ENCODE peak calls at places on chromosomes 11 and 22, in five cellular contexts. D, P, Y, B and U are unnamed samples.

GRCh38 chr11:74321487-74322188 is 10.2 kb upstream of the P4HA3 start:
- DNase-seq in D (peak; percentile 38), P (peak; percentile 8), Y (no peak), B (no peak), U (peak; percentile 41)

GRCh38 chr22:22616636-22617035 is 27.8 kb upstream of the GGTLC2 start:
- DNase-seq in D (no peak), P (no peak), Y (no peak), B (no peak), U (no peak)

GRCh38 chr22:31119026-31119717 is 3.6 kb upstream of the INPP5J start:
- DNase-seq in D (no peak), P (no peak), Y (no peak), B (no peak), U (no peak)

GRCh38 chr11:125270711-125271110 is 106.2 kb downstream of the PKNOX2 start:
- DNase-seq in D (no peak), P (no peak), Y (no peak), B (no peak), U (no peak)

GRCh38 chr22:27937453-27937852 is 18.4 kb upstream of the PITPNB start:
- DNase-seq in D (no peak), P (no peak), Y (no peak), B (no peak), U (no peak)

GRCh38 chr11:12232819-12233601 is 122.6 kb downstream of the MICAL2 start:
- DNase-seq in D (no peak), P (no peak), Y (no peak), B (no peak), U (no peak)

GRCh38 chr11:120645639-120646038 is 134.1 kb downstream of the GRIK4 start:
- DNase-seq in D (no peak), P (no peak), Y (no peak), B (no peak), U (no peak)

GRCh38 chr22:38881464-38881871 is 9.5 kb upstream of the CBX6 start:
- DNase-seq in D (no peak), P (peak; percentile 90), Y (no peak), B (no peak), U (no peak)

GRCh38 chr11:1763336-1763795 is 361 bp downstream of the CTSD start:
- DNase-seq in D (no peak), P (no peak), Y (no peak), B (no peak), U (peak; percentile 31)

GRCh38 chr22:23984430-23984829 is 4.5 kb downstream of the GSTT2 start:
- DNase-seq in D (no peak), P (no peak), Y (no peak), B (no peak), U (no peak)
- TF ChIP-seq CTCF in D (peak; percentile 28), P (no peak), Y (peak; percentile 60), B (no peak), U (no peak)

DNA sequence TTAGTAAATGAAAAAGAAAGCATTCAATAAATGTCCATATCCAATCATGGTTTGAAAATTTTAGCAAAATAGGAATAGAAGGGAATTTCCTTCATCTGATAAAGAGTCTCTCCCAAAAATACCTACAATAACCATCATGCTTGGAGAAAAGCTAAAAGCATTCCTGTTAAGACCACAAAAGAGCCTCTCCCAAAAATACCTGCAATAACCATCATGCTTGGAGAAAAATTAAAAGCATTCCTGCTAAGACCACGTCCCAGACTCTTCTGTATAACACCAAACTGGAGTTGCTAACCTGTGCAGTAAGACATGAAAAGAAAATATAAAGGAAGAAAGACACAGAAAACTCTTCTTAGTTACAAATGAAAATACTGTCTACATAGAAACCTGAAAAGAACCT is 69.4 kb downstream of the LINC01488 start:
- DNase-seq in D (no peak), P (no peak), Y (no peak), B (no peak), U (no peak)
- TF ChIP-seq CTCF in D (no peak), P (no peak), Y (no peak), B (no peak), U (no peak)

DNA sequence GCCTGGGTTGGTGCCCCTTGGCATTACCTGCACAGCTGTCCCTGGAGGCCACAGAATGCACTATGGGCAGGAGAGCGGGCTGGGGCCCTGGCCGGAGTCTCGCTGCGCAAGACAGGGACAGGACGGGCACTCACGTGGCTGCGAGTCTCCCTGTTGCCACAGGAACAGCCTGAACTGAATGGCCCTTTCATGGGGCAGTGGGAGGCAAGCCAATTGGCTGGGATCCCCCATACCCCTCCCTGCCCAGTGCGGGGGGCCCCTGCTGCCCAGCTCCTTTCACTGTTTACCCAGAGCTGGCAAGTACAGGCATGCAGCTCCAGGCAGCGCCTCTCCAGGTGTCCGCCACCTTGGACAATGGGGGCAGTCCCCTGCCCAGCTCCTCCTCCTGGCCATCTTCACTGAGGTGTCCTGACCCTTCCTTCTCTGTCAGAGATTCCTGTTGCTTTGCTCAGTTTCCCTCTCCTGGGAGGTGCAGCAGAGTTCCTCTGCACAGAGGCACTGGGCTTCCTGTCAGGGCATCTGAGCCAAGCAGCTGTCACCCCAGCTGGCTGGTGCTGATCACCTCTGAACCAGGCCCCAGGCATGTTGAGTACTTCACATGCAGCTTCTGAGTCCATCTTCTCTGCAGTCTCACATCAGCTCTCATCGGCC is 5.2 kb downstream of the USP2 start:
- DNase-seq in D (no peak), P (peak; percentile 4), Y (no peak), B (no peak), U (no peak)
- TF ChIP-seq CTCF in D (no peak), P (no peak), Y (no peak), B (no peak), U (no peak)

DNA sequence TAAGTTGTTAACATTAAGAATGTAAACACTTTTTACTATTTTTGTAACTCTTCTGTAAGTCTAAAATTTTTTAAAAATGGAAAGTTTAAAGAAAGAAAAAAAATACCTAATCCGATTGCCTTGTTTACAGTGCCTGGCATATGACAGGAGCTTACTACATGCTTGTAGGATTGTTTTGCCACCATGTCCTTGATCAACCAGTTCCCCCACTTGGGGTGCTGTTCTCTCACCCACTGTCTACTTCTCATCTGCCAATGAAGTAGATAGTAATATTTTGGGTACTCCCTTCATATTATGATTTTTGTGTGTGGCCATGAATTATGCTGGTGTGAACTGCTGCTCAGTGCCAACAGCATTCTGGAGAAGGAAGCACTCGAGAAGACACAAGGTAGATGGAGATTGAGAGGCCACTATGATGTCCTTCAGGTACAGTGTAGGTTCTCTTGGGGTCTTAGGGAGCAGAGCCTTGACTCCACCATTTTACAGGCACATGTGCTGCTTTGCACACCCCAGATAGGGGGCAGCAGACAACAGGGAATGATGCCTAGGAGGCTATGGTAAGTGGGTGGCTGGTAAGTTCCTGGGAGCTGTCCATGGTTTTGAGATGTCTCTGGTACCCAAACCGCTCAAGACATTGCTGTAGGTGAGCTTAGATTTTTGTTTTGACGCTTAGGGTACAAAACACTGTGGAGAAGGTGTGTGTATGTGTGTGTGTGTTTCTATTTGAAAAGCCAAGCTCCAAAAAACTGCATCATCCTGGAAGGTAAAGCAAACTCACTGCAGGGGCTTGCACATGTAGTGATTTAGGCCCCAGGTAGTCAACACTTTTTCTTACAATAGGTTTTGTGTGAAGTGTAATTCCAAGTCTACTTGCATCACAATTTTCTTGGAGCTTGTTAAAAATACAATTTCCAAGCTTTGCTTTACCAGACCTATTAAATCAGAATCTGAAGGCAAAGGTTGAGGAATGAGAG is 494.5 kb upstream of the LARGE1 start:
- DNase-seq in D (peak; percentile 26), P (no peak), Y (no peak), B (no peak), U (peak; percentile 62)
- TF ChIP-seq CTCF in D (no peak), P (peak; percentile 11), Y (peak; percentile 12), B (peak; percentile 68), U (peak; percentile 78)

DNA sequence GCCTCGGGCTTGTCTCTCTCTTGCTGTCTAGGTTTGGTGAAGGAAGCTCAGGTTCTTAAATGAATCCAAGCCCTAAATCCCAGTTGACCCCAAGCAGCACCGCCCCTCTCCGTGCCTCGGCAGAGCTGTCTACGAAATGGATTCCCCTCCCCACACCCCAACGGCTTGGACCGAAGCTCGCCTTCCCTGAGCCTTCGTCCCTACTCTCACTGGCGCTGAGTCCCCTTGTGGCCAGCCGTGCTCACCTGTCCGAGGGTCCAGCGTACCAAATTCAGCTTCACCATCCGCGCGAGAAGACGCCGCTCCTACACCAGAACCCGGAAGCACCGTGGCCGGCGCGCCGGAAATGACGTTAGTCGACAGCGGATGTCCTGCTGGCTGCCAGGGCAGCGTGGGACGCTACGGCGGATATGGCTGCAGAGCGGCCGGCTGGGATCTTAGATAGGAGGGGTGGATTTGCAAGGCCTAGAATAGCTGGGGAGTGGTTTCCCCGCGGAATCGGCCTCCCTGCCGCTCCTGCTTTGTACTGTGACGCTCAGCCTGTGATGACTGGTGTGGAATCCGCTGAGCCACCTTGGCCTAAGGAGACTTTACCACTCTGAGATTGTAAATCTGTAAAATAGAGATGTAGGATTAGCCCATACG is at the start of gene TFIP11:
- DNase-seq in D (peak; percentile 98), P (peak; percentile 95), Y (peak; percentile 75), B (peak; percentile 70), U (peak; percentile 98)
- TF ChIP-seq CTCF in D (peak; percentile 20), P (no peak), Y (peak; percentile 4), B (no peak), U (no peak)

DNA sequence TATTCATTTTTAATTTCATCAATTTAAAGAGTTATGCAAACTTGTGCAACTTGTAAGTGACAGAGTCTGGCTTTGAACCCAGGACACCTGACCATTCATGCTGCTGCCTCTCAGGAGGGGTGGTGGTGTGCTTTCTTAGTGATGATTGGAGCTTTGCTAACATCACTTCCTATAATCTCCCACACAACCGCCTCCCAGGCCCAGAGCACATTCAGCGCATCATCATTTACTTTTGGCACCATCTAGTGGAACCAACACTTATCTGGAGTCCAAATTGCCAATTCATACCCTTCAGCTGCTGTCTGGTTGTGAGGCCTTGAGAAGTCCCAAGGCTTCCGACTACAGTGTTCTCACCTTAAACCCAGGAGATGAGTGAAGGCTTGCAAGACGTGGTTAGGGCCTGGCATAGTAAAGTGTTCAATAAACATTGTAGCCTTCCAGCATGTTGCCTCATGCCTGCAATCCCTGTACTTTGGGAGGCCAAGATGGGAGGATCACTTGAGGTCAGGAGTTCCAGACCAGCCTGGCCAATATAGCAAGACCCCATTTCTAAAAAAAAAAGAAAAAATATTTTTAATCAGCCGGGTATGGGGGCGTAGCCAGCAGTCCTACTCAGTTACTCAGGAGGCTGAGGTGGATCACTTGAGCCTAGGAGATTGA is 1.1 kb upstream of the TTLL1 start:
- DNase-seq in D (peak; percentile 18), P (peak; percentile 50), Y (no peak), B (no peak), U (peak; percentile 50)
- TF ChIP-seq CTCF in D (peak; percentile 16), P (no peak), Y (peak; percentile 31), B (peak; percentile 43), U (no peak)